ENCODE peak calls at places on chromosomes 5 and 9, in six cellular contexts. H is AG09309; U is adrenal gland; P is uterus; J is heart right ventricle; Y is CD8-positive, alpha-beta T cell. W is an unnamed sample.

GRCh38 chr5:83837261-83837894 is 116.7 kb upstream of the HAPLN1 start:
- DNase-seq in H (no peak), U (no peak), P (no peak), J (no peak), Y (no peak), W (peak; percentile 18)

GRCh38 chr5:140235776-140236558 is 61.0 kb downstream of the CYSTM1 start:
- DNase-seq in H (no peak), U (no peak), P (no peak), J (no peak), Y (no peak), W (no peak)

GRCh38 chr9:72187296-72187695 is 38.1 kb downstream of the GDA start:
- DNase-seq in H (no peak), U (no peak), P (no peak), J (no peak), Y (no peak), W (no peak)

GRCh38 chr5:132259061-132259851 is 1.8 kb downstream of the PDLIM4 start:
- DNase-seq in H (peak; percentile 64), U (peak; percentile 53), P (peak; percentile 79), J (peak; percentile 39), Y (no peak), W (peak; percentile 73)

GRCh38 chr9:115335441-115335840 is 217.5 kb upstream of the TNC start:
- DNase-seq in H (no peak), U (no peak), P (no peak), J (no peak), Y (no peak), W (no peak)

GRCh38 chr9:116700279-116700678 is 13.2 kb downstream of the TRIM32 start:
- DNase-seq in H (no peak), U (no peak), P (no peak), J (no peak), Y (no peak), W (no peak)

GRCh38 chr5:126575644-126576043 is 19.4 kb downstream of the ALDH7A1 start:
- DNase-seq in H (no peak), U (no peak), P (no peak), J (no peak), Y (no peak), W (no peak)

GRCh38 chr5:178324481-178325310 is 92.1 kb upstream of the PHYKPL start:
- DNase-seq in H (no peak), U (no peak), P (no peak), J (no peak), Y (no peak), W (no peak)

GRCh38 chr5:140571105-140571504 is 6.5 kb downstream of the SLC35A4 start:
- DNase-seq in H (no peak), U (peak; percentile 63), P (no peak), J (peak; percentile 54), Y (no peak), W (no peak)

GRCh38 chr9:99614341-99614740 is 207.3 kb upstream of the NR4A3 start:
- DNase-seq in H (no peak), U (no peak), P (no peak), J (no peak), Y (no peak), W (no peak)

GRCh38 chr5:144295284-144295683 is 124.6 kb downstream of the KCTD16 start:
- DNase-seq in H (no peak), U (no peak), P (no peak), J (no peak), Y (no peak), W (no peak)

GRCh38 chr9:14347408-14348224 is 33.7 kb upstream of the NFIB start:
- DNase-seq in H (no peak), U (no peak), P (no peak), J (peak; percentile 67), Y (no peak), W (no peak)

GRCh38 chr5:138025285-138025684 is 7.6 kb downstream of the FAM13B start:
- DNase-seq in H (no peak), U (no peak), P (no peak), J (no peak), Y (no peak), W (no peak)

GRCh38 chr5:132771559-132771998 is 5.5 kb downstream of the SEPTIN8 start:
- DNase-seq in H (peak; percentile 32), U (peak; percentile 58), P (peak; percentile 37), J (peak; percentile 63), Y (no peak), W (peak; percentile 35)

GRCh38 chr9:106334081-106334480 is 528.9 kb upstream of the ZNF462 start:
- DNase-seq in H (no peak), U (no peak), P (no peak), J (no peak), Y (no peak), W (no peak)

GRCh38 chr9:120392711-120393110 is 187.3 kb downstream of the CDK5RAP2 start:
- DNase-seq in H (no peak), U (no peak), P (no peak), J (no peak), Y (no peak), W (no peak)

GRCh38 chr5:35313296-35313695 is 83.0 kb upstream of the PRLR start:
- DNase-seq in H (peak; percentile 71), U (no peak), P (no peak), J (no peak), Y (no peak), W (no peak)

GRCh38 chr9:16133556-16134227 is 580.8 kb downstream of the CCDC171 start:
- DNase-seq in H (no peak), U (peak; percentile 66), P (no peak), J (peak; percentile 26), Y (no peak), W (no peak)

GRCh38 chr5:65611524-65611923 is 12.6 kb downstream of the TRIM23 start:
- DNase-seq in H (no peak), U (no peak), P (no peak), J (no peak), Y (no peak), W (no peak)

GRCh38 chr5:160076997-160077396 is 42.3 kb downstream of the PWWP2A start:
- DNase-seq in H (no peak), U (no peak), P (no peak), J (no peak), Y (no peak), W (no peak)

GRCh38 chr5:147483197-147483790 is 26.6 kb downstream of the DPYSL3 start:
- DNase-seq in H (no peak), U (no peak), P (no peak), J (no peak), Y (no peak), W (no peak)

GRCh38 chr9:134779640-134780039 is 101.0 kb upstream of the FCN2 start:
- DNase-seq in H (no peak), U (no peak), P (no peak), J (no peak), Y (no peak), W (no peak)

GRCh38 chr9:109110326-109111014 is 9.3 kb downstream of the TMEM245 start:
- DNase-seq in H (no peak), U (no peak), P (no peak), J (no peak), Y (no peak), W (no peak)

GRCh38 chr9:97900738-97901565 is 21.3 kb downstream of the TRMO start:
- DNase-seq in H (no peak), U (peak; percentile 45), P (peak; percentile 24), J (no peak), Y (no peak), W (no peak)

GRCh38 chr5:171801-172331 is 19.4 kb upstream of the LRRC14B start:
- DNase-seq in H (no peak), U (peak; percentile 15), P (no peak), J (no peak), Y (no peak), W (no peak)

GRCh38 chr5:32612134-32612888 is 27.0 kb downstream of the SUB1 start:
- DNase-seq in H (no peak), U (no peak), P (no peak), J (no peak), Y (no peak), W (no peak)

GRCh38 chr5:115888027-115888426 is 46.3 kb downstream of the AP3S1 start:
- DNase-seq in H (peak; percentile 7), U (no peak), P (no peak), J (no peak), Y (no peak), W (peak; percentile 11)
- TF ChIP-seq CTCF in H (peak; percentile 29), U (peak; percentile 48), P (no peak), J (peak; percentile 25), Y (no peak), W (peak; percentile 24)

DNA sequence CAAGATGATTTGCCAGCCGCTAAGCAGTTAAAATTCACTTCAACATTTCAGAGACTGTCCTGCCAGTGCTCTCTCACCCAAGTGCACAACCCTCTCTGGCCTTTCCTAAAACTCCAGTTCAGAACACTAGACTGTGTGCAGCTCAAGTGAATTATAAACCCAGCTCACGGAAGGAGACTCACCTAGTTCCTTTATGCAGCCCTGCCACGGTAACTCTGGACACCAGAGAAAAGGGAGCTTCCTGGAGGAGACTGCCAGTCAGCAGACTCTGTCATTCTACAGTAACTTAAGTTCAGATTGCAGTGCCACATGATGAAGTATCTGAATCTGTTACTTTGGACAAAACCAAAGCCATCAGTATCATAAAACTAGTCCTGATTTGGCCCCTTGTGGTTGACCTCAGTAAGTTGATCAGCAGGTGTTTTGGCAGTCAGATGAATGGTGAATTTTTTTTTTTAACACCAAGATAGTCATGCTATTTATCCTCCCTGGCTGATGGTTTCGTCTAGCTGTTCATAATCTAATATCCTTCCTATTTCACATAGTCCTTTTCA is 2.7 kb downstream of the MTRR start:
- DNase-seq in H (no peak), U (no peak), P (no peak), J (no peak), Y (no peak), W (no peak)
- TF ChIP-seq CTCF in H (no peak), U (no peak), P (no peak), J (no peak), Y (no peak), W (no peak)

DNA sequence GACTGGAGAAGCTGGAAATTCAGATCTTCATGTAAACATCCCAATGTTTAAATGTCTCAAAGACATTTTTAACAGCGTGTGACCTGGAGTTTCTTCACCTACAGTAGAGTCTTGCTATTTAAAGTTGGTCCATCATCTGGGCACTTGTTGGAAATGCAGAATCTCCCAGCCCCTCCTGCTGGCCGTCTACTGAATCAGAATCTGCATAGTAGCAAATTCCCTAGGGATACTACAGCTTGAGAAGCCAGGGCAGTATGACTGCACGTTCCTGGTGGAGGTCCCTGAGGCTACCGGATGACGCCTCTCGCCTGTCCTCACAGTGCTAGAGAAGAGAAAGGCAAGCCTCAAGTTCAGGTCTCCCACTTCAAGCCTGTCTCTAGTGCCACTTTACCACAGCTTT is 15.7 kb downstream of the SAP30L start:
- DNase-seq in H (no peak), U (no peak), P (no peak), J (no peak), Y (no peak), W (no peak)
- TF ChIP-seq CTCF in H (peak; percentile 34), U (no peak), P (no peak), J (no peak), Y (no peak), W (peak; percentile 7)

GRCh38 chr9:75431388-75431787 is 343.1 kb downstream of the OSTF1 start:
- DNase-seq in H (no peak), U (no peak), P (no peak), J (no peak), Y (no peak), W (no peak)

GRCh38 chr9:75429531-75430454 is 341.5 kb downstream of the OSTF1 start:
- DNase-seq in H (no peak), U (no peak), P (no peak), J (peak; percentile 11), Y (no peak), W (no peak)

GRCh38 chr9:75432386-75432785 is 344.1 kb downstream of the OSTF1 start:
- DNase-seq in H (no peak), U (peak; percentile 44), P (peak; percentile 37), J (no peak), Y (no peak), W (no peak)

GRCh38 chr9:75438716-75439115 is 350.4 kb downstream of the OSTF1 start:
- DNase-seq in H (no peak), U (no peak), P (no peak), J (no peak), Y (no peak), W (no peak)

GRCh38 chr9:75432888-75433287 is 344.6 kb downstream of the OSTF1 start:
- DNase-seq in H (no peak), U (no peak), P (no peak), J (no peak), Y (no peak), W (no peak)
- TF ChIP-seq CTCF in H (no peak), U (no peak), P (no peak), J (no peak), Y (no peak), W (no peak)

W was measured in AG09319.